ENCODE peak calls at places on chromosomes 1 and 21, in four cellular contexts. G, E, B and R are unnamed samples.

GRCh38 chr21:35303085-35303484 is 254.0 kb upstream of the RUNX1 start:
- DNase-seq in B (no peak), E (peak), G (peak), R (no peak)

GRCh38 chr1:156805766-156806511 is 10.7 kb downstream of the SH2D2A start:
- DNase-seq in E (no peak), G (peak), B (no peak), R (no peak)

GRCh38 chr1:61042679-61043009 is 39.7 kb upstream of the NFIA start:
- DNase-seq in E (no peak), B (no peak), G (no peak), R (no peak)

GRCh38 chr1:172378109-172378755 is 42.3 kb upstream of the C1orf105 start:
- DNase-seq in G (peak), B (no peak), E (no peak), R (no peak)

GRCh38 chr1:117883620-117884019 is 45.8 kb downstream of the GDAP2 start:
- DNase-seq in G (no peak), E (no peak), B (no peak), R (no peak)

GRCh38 chr1:231040019-231040799 is at the start of gene FAM89A:
- DNase-seq in B (peak), G (peak), E (no peak), R (no peak)

GRCh38 chr1:24027838-24028468 is 47.8 kb upstream of the SRSF10 start:
- DNase-seq in B (no peak), G (peak), E (no peak), R (no peak)

GRCh38 chr1:76075188-76075489 is 593 bp downstream of the ST6GALNAC3 start:
- DNase-seq in G (no peak), E (no peak), B (no peak), R (no peak)

GRCh38 chr1:2935766-2936390 is 85.4 kb upstream of the ACTRT2 start:
- DNase-seq in B (no peak), E (no peak), G (no peak), R (no peak)

GRCh38 chr1:226687476-226687875 is 51.6 kb downstream of the ITPKB start:
- DNase-seq in E (no peak), G (no peak), B (no peak), R (no peak)

GRCh38 chr1:218570456-218570855 is 225.3 kb downstream of the TGFB2 start:
- DNase-seq in B (no peak), G (no peak), E (no peak), R (no peak)

DNA sequence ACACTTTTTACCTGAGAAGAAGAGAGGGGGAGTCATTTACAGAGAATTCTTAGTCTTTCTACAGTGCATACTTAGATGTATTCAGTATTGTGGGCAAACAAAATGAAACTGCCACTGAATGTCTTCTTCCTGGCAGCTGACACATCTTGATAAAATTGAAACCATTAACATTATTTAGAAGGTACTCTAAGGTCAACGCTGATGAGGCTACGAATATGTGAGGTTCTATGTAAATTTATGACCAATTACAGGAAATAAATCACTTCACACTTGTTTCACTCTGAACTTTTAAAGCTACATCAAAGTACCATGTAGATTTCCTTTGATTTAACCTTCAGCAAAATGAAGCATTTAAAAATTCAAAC is 51.3 kb upstream of the GFI1 start:
- DNase-seq in B (no peak), E (no peak), G (peak), R (peak)
- H3K4me3 ChIP-seq in B (peak), E (no peak), G (no peak), R (no peak)

GRCh38 chr1:178300350-178300699 is 196.4 kb downstream of the CLEC20A start:
- DNase-seq in B (no peak), E (no peak), G (no peak), R (no peak)
- TF ChIP-seq CTCF in B (no peak), E (peak), G (no peak), R (no peak)

GRCh38 chr1:190474587-190475305 is 2.9 kb downstream of the BRINP3 start:
- DNase-seq in G (peak), B (no peak), E (no peak), R (no peak)
- H3K4me3 ChIP-seq in G (peak), B (no peak), E (peak), R (no peak)

DNA sequence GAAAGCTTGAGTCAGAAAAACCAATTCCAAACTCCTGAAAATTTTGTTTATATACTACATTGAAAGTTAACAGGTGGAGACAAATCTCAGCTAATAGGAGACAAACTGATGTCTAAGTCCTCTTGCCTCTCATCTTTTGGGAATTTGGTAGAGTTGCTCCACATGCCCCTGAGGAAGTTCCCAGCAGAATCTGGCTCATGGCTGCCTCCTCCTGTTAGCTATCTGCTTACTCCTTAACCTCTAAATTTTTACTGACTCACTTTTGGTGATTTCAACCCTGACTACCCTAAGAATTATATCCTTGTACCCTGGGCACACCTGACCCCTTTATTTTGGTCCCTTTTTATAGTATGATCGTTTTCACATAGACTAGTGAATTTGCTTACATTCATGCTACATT is 633.7 kb upstream of the USP24 start:
- DNase-seq in E (no peak), G (peak), B (no peak), R (no peak)
- TF ChIP-seq CTCF in E (no peak), G (peak), B (no peak), R (no peak)

DNA sequence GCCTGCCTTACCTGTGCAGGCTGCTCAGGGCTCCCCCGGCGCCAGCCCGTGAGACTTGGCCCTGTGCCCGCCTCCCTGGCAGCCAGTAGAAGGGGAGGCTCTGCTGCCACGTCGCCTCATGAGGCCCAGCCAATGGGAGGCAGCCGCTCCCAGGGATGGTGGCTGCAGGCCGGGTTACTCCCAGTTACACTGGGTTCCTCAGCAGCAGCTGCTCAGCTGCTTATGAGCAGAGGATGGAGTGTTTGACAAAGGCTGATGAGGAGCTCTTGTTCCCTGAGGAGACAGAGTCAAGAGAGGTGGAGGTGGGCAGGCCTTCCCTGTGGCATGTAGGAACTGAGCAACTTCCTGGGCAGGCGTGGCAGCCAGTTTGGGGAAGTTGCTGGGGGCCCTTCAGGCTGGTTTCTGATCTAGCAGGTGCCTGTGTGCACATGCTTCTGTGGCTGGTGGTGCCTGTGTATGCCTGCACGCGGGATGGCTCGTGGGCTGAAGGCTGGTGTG is 5.6 kb downstream of the MFSD2A start:
- DNase-seq in E (no peak), G (no peak), B (peak), R (peak)
- H3K4me3 ChIP-seq in E (no peak), G (no peak), B (no peak), R (no peak)

DNA sequence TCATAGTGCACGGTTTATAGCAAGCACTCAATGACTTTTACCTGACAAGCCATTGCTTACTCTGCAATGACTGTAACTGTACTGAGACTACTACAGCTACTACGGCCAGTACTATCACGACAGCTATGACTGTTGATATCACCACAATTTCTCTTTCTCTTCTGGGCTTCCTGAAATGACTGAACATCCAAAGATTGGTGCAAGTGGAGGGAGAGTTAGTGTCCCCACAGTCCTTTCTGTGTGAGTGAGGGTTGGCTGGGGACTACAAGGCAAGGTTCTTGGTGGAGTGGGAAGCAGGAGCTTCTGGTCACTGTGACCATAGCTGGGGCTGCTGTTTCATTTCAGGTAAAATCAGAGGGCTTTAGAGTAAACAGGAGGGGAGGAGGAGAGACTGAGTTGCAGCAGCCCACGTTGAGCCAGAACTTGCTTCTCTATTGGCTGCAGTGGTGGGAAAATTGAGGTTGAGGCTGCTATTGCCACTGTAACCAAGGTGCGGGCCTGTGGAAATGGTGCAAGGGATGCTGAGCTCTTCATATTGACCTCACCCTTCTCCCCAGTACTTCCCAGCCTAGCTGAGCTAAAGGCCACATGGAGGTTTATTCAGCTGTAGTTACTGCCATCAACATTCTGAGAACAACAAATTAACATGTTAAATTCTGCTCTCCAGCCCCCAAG is 14.1 kb upstream of the IL10 start:
- DNase-seq in E (no peak), G (no peak), B (no peak), R (no peak)
- TF ChIP-seq CTCF in E (no peak), G (no peak), B (no peak), R (no peak)

DNA sequence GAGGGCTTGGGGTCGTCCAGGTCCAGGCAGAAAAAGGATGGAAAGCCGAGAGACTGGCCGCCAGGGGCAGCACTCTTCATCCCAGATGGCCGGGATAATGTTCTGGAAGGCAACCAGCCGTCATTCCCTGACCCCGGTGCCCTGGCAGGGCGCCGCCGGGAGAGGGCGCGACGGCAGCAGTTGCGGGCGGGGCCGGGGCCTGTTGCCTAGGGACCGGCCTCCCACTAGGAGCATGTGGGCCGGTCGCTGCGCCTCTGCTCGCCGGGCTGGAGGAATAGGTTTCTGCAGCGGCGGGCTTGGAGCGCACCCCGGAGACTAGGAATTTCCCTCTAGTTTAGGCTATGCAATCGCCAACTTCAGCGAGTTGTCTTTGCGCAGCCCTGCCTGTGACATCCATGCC is 11.0 kb downstream of the DMRTB1 start:
- DNase-seq in E (no peak), G (peak), B (no peak), R (no peak)
- H3K4me3 ChIP-seq in E (no peak), G (no peak), B (no peak), R (no peak)

GRCh38 chr1:201783572-201783971 is 45.4 kb upstream of the IPO9 start:
- DNase-seq in E (no peak), G (no peak), B (no peak), R (no peak)
- TF ChIP-seq CTCF in E (no peak), G (no peak), B (no peak), R (peak)